ENCODE peak calls at places on chromosomes 6 and 20, in four cellular contexts. C is fibroblast of pulmonary artery, P is NB4, K is A549. O is an unnamed sample.
A peak's percentile ranks its signal among the peaks of the same experiment; 100 is the strongest.

GRCh38 chr6:25156123-25156522 is 123.1 kb upstream of the CARMIL1 start:
- DNase-seq in C (no peak), P (no peak), K (no peak), O (no peak)

GRCh38 chr6:82691997-82692396 is 328.4 kb downstream of the TPBG start:
- DNase-seq in C (no peak), P (no peak), K (no peak), O (no peak)

GRCh38 chr6:17045581-17046322 is 56.1 kb upstream of the STMND1 start:
- DNase-seq in C (peak; percentile 48), P (no peak), K (no peak), O (no peak)

GRCh38 chr6:25928562-25929324 is 1.7 kb downstream of the SLC17A2 start:
- DNase-seq in C (no peak), P (no peak), K (peak; percentile 6), O (no peak)

GRCh38 chr6:73121421-73121993 is 103.8 kb downstream of the KHDC1L start:
- DNase-seq in C (peak; percentile 63), P (no peak), K (no peak), O (no peak)

GRCh38 chr6:88983532-88983931 is 20.1 kb upstream of the RNGTT start:
- DNase-seq in C (peak; percentile 76), P (peak; percentile 57), K (peak; percentile 49), O (no peak)

GRCh38 chr6:29834564-29835436 is 7.2 kb downstream of the HLA-G start:
- DNase-seq in C (peak; percentile 20), P (peak; percentile 32), K (no peak), O (no peak)

GRCh38 chr6:163751032-163751525 is 336.6 kb downstream of the QKI start:
- DNase-seq in C (no peak), P (no peak), K (no peak), O (no peak)

GRCh38 chr20:10919549-10920140 is 245.8 kb upstream of the JAG1 start:
- DNase-seq in C (peak; percentile 39), P (no peak), K (peak; percentile 23), O (peak; percentile 67)

GRCh38 chr6:14731638-14732037 is 514.2 kb upstream of the JARID2 start:
- DNase-seq in C (no peak), P (no peak), K (no peak), O (no peak)

GRCh38 chr6:120786256-120786655 is 548.0 kb downstream of the TBC1D32 start:
- DNase-seq in C (no peak), P (no peak), K (no peak), O (no peak)

GRCh38 chr6:81138236-81138635 is 614.2 kb downstream of the TENT5A start:
- DNase-seq in C (peak; percentile 10), P (no peak), K (no peak), O (no peak)

GRCh38 chr20:32970115-32970972 is 33.9 kb downstream of the SUN5 start:
- DNase-seq in C (no peak), P (no peak), K (no peak), O (peak; percentile 77)

GRCh38 chr6:33908025-33908424 is 104.2 kb upstream of the MLN start:
- DNase-seq in C (no peak), P (peak; percentile 27), K (no peak), O (no peak)

GRCh38 chr6:54173084-54173483 is 61.8 kb downstream of the MLIP start:
- DNase-seq in C (peak; percentile 29), P (no peak), K (no peak), O (no peak)

GRCh38 chr20:36313476-36313875 is 7.3 kb downstream of the DLGAP4 start:
- DNase-seq in C (no peak), P (no peak), K (no peak), O (no peak)

GRCh38 chr6:11069760-11070159 is 23.9 kb upstream of the SMIM13 start:
- DNase-seq in C (no peak), P (no peak), K (no peak), O (no peak)

GRCh38 chr6:22613695-22614094 is 44.3 kb downstream of the HDGFL1 start:
- DNase-seq in C (peak; percentile 80), P (no peak), K (no peak), O (no peak)

GRCh38 chr6:169961772-169962561 is 210.5 kb downstream of the ERMARD start:
- DNase-seq in C (no peak), P (no peak), K (no peak), O (no peak)

GRCh38 chr6:834879-835278 is 141.9 kb upstream of the EXOC2 start:
- DNase-seq in C (no peak), P (no peak), K (no peak), O (no peak)

GRCh38 chr20:57525328-57526053 is 551 bp upstream of the CTCFL start:
- DNase-seq in C (no peak), P (no peak), K (no peak), O (no peak)

GRCh38 chr6:56246544-56246940 is 838 bp downstream of the COL21A1 start:
- DNase-seq in C (no peak), P (no peak), K (no peak), O (no peak)

GRCh38 chr20:23094927-23095326 is 8.8 kb upstream of the CD93 start:
- DNase-seq in C (peak; percentile 73), P (no peak), K (no peak), O (no peak)

GRCh38 chr20:25274481-25274880 is 26.6 kb downstream of the PYGB start:
- DNase-seq in C (no peak), P (no peak), K (no peak), O (peak; percentile 58)

GRCh38 chr20:54535045-54535444 is 59.7 kb downstream of the DOK5 start:
- DNase-seq in C (peak; percentile 35), P (no peak), K (no peak), O (no peak)

GRCh38 chr20:2133318-2134183 is 31.9 kb downstream of the STK35 start:
- DNase-seq in C (peak; percentile 73), P (peak; percentile 47), K (peak; percentile 41), O (no peak)

GRCh38 chr20:53914861-53915458 is 155.4 kb downstream of the BCAS1 start:
- DNase-seq in C (no peak), P (peak; percentile 59), K (no peak), O (peak; percentile 4)

DNA sequence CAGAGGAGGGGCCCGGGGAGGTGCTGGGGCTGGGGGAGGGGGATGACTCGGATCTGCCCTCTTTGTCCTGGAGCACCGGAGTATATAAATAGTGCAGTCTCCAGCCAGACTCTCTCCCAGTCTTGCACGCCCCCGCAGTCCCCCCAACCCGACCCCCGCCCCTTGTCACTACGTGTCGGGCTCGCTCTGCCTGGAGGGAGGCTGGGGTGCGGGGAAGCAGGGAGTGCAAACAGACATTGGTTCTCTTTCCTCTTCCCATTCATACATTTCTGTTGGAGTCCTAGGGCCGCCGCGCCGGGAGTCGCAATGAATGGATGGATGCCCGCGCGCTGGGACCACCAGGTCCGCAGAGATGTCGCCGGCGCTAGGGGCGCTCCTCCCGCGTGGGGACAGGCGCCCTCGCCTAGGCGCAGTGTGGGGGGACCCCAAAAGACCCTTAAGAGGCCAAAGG is 179.3 kb downstream of the TBXT start:
- DNase-seq in C (no peak), P (no peak), K (no peak), O (no peak)
- TF ChIP-seq CTCF in C (no peak), P (no peak), K (no peak), O (no peak)

GRCh38 chr20:44961868-44962267 is 1.7 kb upstream of the TOMM34 start:
- DNase-seq in C (peak; percentile 24), P (no peak), K (no peak), O (no peak)
- H3K4me3 ChIP-seq in C (no peak overlapping the region), P (no peak overlapping the region), K (no peak overlapping the region), O (no peak overlapping the region)

DNA sequence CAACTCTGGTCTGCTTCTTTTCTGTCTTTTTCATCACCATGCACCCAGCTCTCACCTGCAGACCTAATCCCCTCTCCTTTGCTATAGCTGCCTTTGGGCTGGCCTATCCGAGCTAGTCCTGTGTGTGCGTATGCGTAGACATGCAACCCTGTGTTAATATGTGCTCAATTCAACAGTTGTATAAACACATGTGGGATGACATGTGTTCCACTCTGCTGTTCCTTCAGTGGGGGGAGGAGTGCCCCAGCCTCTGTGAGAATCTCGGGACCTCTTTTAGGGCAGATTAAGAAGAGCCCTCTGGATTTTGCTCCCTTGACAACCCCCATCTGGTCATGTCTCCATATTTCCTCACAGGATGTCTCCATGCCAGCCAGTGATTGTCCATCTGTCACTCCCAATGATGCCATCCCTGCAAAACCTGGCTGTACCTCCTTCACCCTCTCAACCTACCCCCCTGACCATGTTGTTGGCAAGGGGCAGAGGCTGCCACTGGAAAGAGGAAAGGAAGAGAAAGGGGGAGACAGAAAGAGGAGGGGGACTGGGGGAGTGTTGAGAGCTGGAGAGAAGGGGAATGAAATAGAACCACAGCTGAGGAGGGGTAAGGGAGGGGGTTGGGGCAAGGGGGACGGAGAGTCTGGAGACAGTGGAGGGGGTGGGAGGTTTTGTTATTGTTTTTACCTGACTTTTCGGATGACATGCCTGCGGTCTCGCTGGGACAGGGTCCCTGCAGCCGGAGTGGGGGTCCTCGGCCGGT is 431 bp downstream of the PRRT1 start:
- DNase-seq in C (no peak), P (no peak), K (no peak), O (no peak)
- TF ChIP-seq CTCF in C (no peak), P (no peak), K (no peak), O (no peak)

DNA sequence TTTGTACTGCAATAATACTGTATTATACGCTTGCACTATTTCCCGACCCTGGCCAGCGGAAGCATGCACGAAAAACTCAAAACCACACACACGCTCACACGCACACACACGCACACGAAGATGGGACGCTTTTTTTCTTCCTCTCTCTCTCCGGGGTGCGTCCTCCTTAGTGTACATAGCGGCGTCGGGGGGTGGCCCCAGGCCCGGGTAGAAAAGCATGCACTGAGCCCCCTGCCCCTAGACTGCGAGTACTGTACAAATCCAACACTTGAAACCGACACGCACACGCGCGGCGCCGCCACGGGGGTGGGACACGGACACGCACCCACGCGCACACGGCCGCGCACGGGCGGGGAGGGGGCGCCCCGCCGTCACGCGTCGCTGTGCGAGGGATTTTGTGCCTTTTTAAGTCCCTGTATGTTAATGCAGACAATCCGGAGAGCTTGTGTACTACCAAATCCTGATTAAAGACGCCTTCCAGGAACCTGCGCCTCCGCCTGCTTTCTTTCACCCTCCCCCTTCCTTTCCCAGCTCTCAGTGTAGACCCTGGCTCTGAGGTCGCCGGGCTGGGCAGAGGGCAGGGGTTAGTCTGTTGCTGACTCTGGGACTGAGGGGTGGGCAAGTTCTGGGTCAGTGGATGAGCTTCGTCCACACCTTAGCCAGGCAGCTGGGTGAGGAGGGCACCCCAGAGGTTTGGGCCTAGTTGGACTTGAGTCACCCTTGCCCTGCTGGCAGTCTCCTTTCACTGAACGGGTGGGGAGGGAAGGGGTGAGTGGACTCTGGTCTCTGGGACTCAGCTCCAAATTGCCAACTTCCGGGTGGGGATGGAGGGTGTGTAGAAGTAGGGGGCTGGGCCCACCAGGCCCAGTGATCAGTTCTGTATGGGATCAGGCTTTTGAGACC is 21.6 kb upstream of the SLC22A7 start:
- DNase-seq in C (no peak), P (no peak), K (no peak), O (no peak)
- H3K4me3 ChIP-seq in C (no peak overlapping the region), P (no peak overlapping the region), K (no peak overlapping the region), O (no peak overlapping the region)

GRCh38 chr6:90468080-90468479 is 118.8 kb downstream of the MAP3K7 start:
- DNase-seq in C (peak; percentile 13), P (no peak), K (no peak), O (no peak)
- TF ChIP-seq CTCF in C (no peak), P (no peak), K (no peak), O (no peak)

GRCh38 chr6:31837612-31838553 is 10.3 kb downstream of the HSPA1B start:
- DNase-seq in C (peak; percentile 53), P (peak; percentile 62), K (no peak), O (no peak)
- H3K4me3 ChIP-seq in C (peak overlapping the region; percentile 80), P (peak overlapping the region; percentile 98), K (peak overlapping the region; percentile 99), O (peak overlapping the region; percentile 97)

O was measured in RWPE2.